ENCODE peak calls at places on chromosomes 16 and 17, in nine cellular contexts. U is HAP-1, O is A549, D is lower leg skin, X is suprapubic skin, K is small intestine, Y is left lung, H is dorsolateral prefrontal cortex, M is uterus. N is an unnamed sample.

GRCh38 chr16:19785512-19786130 is 67.5 kb downstream of the IQCK start:
- DNase-seq in U (peak), O (no peak), D (no peak), X (no peak), K (peak), Y (no peak), H (no peak), M (no peak), N (no peak)

GRCh38 chr16:28537076-28537475 is 1.7 kb downstream of the NUPR1 start:
- DNase-seq in U (no peak), O (no peak), D (peak), X (no peak), K (no peak), Y (no peak), H (no peak), M (no peak), N (no peak)

GRCh38 chr17:40633871-40634270 is 13.7 kb downstream of the SMARCE1 start:
- DNase-seq in U (no peak), O (no peak), D (no peak), X (no peak), K (no peak), Y (no peak), H (no peak), M (no peak), N (no peak)

GRCh38 chr16:1614226-1615102 is 2.3 kb downstream of the CRAMP1 start:
- DNase-seq in U (no peak), O (no peak), D (no peak), X (no peak), K (peak), Y (peak), H (no peak), M (no peak), N (no peak)

GRCh38 chr17:1272701-1273100 is 2.5 kb downstream of the BHLHA9 start:
- DNase-seq in U (no peak), O (no peak), D (no peak), X (no peak), K (no peak), Y (no peak), H (no peak), M (no peak), N (no peak)

GRCh38 chr17:13477180-13477611 is 124.5 kb downstream of the HS3ST3A1 start:
- DNase-seq in U (no peak), O (no peak), D (no peak), X (no peak), K (no peak), Y (no peak), H (no peak), M (no peak), N (no peak)

GRCh38 chr17:1627987-1628855 is at the start of gene SLC43A2:
- DNase-seq in U (peak), O (peak), D (peak), X (peak), K (peak), Y (peak), H (peak), M (peak), N (no peak)

GRCh38 chr16:81831722-81832126 is 52.6 kb downstream of the PLCG2 start:
- DNase-seq in U (no peak), O (no peak), D (no peak), X (no peak), K (peak), Y (peak), H (peak), M (peak), N (no peak)

GRCh38 chr16:85781685-85782370 is 17.5 kb downstream of the EMC8 start:
- DNase-seq in U (no peak), O (no peak), D (no peak), X (no peak), K (peak), Y (no peak), H (peak), M (no peak), N (no peak)

GRCh38 chr17:77666480-77666879 is 292.0 kb upstream of the TNRC6C start:
- DNase-seq in U (no peak), O (no peak), D (no peak), X (peak), K (no peak), Y (no peak), H (no peak), M (no peak), N (no peak)

GRCh38 chr16:75176926-75177325 is 28.6 kb downstream of the ZFP1 start:
- DNase-seq in U (no peak), O (no peak), D (no peak), X (no peak), K (no peak), Y (no peak), H (no peak), M (no peak), N (no peak)

GRCh38 chr17:12709063-12709462 is 43.4 kb downstream of the MYOCD start:
- DNase-seq in U (no peak), O (no peak), D (no peak), X (no peak), K (no peak), Y (no peak), H (no peak), M (no peak), N (no peak)

GRCh38 chr17:38428150-38428642 is at the start of gene ARHGAP23:
- DNase-seq in U (no peak), O (peak), D (no peak), X (no peak), K (peak), Y (peak), H (peak), M (peak), N (no peak)

GRCh38 chr16:66220766-66221165 is 145.7 kb upstream of the CDH5 start:
- DNase-seq in U (no peak), O (no peak), D (peak), X (no peak), K (no peak), Y (no peak), H (no peak), M (no peak), N (no peak)

GRCh38 chr16:55495616-55496289 is 13.1 kb upstream of the LPCAT2 start:
- DNase-seq in U (no peak), O (no peak), D (peak), X (peak), K (no peak), Y (no peak), H (no peak), M (peak), N (no peak)

GRCh38 chr16:74611721-74612120 is 4.8 kb upstream of the GLG1 start:
- DNase-seq in U (no peak), O (no peak), D (no peak), X (no peak), K (no peak), Y (no peak), H (no peak), M (no peak), N (no peak)

GRCh38 chr17:2982854-2983636 is 80.4 kb downstream of the OR1D5 start:
- DNase-seq in U (no peak), O (peak), D (peak), X (peak), K (no peak), Y (peak), H (peak), M (peak), N (peak)

GRCh38 chr16:14529010-14529669 is 100.9 kb downstream of the PARN start:
- DNase-seq in U (peak), O (peak), D (peak), X (peak), K (peak), Y (no peak), H (peak), M (peak), N (peak)

GRCh38 chr16:81140930-81141780 is 45.0 kb upstream of the GCSH start:
- DNase-seq in U (no peak), O (peak), D (no peak), X (no peak), K (no peak), Y (no peak), H (no peak), M (no peak), N (no peak)

GRCh38 chr16:79372504-79373184 is 227.9 kb downstream of the MAF start:
- DNase-seq in U (no peak), O (peak), D (no peak), X (no peak), K (no peak), Y (no peak), H (no peak), M (peak), N (peak)

GRCh38 chr16:57373117-57373947 is 1.0 kb downstream of the CX3CL1 start:
- DNase-seq in U (no peak), O (no peak), D (no peak), X (no peak), K (no peak), Y (no peak), H (no peak), M (no peak), N (no peak)
- H3K4me3 ChIP-seq in U (no peak), O (no peak), D (peak), X (peak), K (no peak), Y (peak), H (peak), M (peak), N (peak)

DNA sequence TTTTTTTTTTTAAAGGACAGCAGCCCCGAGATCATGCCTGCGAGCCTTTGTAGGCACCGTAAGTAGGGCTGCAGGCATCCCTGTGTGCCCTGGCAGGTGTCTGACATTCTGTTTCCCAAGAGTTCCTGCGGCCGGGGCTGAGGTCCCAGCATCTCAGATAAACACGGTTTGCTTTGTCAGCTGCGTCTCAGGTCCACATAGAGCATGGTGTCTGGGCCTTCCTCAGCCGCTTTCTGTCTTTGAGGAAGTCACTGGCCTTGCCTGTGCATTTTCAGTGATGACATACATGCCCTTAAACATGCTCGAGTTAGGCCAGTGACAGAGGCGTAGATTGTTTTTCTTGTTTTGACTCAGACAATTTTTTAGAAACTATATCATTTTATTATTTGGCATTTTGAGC is 105.7 kb downstream of the SNX29 start:
- DNase-seq in U (no peak), O (no peak), D (peak), X (no peak), K (no peak), Y (peak), H (peak), M (no peak), N (no peak)
- H3K4me3 ChIP-seq in U (no peak), O (no peak), D (no peak), X (no peak), K (no peak), Y (no peak), H (no peak), M (no peak), N (no peak)

GRCh38 chr16:77143364-77143763 is 47.6 kb upstream of the MON1B start:
- DNase-seq in U (no peak), O (no peak), D (no peak), X (no peak), K (no peak), Y (no peak), H (no peak), M (no peak), N (no peak)

GRCh38 chr16:77148121-77148520 is 42.9 kb upstream of the MON1B start:
- DNase-seq in U (no peak), O (no peak), D (no peak), X (no peak), K (no peak), Y (no peak), H (no peak), M (no peak), N (no peak)
- H3K4me3 ChIP-seq in U (no peak), O (no peak), D (no peak), X (no peak), K (no peak), Y (no peak), H (no peak), M (no peak), N (no peak)

DNA sequence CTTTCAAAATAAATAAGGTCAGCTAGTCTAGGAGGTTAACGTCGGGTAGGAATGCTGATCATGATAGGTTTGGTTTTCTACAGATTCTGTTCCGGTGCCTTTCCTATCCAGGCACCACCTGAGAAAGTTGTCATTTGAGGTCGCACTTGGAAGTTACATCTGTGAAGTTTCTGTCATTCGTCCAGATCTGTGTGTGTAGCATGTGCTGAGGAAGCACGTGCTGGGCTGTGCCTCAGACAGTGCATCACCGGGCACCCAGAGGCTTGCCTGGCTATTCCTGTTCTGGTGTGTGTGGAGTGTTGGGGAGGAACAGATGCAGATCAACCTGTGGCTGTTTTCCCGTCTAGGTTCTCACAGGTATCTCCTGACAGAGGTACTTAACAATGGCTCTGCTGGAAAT is 42.6 kb downstream of the DNAJA2 start:
- DNase-seq in U (no peak), O (no peak), D (no peak), X (no peak), K (no peak), Y (no peak), H (no peak), M (no peak), N (no peak)
- H3K4me3 ChIP-seq in U (no peak), O (no peak), D (no peak), X (no peak), K (no peak), Y (no peak), H (no peak), M (no peak), N (no peak)

GRCh38 chr17:7479139-7479388 is 367 bp downstream of the ZBTB4 start:
- DNase-seq in U (no peak), O (no peak), D (no peak), X (no peak), K (no peak), Y (no peak), H (no peak), M (no peak), N (no peak)
- H3K4me3 ChIP-seq in U (peak), O (peak), D (peak), X (peak), K (peak), Y (peak), H (peak), M (peak), N (peak)

DNA sequence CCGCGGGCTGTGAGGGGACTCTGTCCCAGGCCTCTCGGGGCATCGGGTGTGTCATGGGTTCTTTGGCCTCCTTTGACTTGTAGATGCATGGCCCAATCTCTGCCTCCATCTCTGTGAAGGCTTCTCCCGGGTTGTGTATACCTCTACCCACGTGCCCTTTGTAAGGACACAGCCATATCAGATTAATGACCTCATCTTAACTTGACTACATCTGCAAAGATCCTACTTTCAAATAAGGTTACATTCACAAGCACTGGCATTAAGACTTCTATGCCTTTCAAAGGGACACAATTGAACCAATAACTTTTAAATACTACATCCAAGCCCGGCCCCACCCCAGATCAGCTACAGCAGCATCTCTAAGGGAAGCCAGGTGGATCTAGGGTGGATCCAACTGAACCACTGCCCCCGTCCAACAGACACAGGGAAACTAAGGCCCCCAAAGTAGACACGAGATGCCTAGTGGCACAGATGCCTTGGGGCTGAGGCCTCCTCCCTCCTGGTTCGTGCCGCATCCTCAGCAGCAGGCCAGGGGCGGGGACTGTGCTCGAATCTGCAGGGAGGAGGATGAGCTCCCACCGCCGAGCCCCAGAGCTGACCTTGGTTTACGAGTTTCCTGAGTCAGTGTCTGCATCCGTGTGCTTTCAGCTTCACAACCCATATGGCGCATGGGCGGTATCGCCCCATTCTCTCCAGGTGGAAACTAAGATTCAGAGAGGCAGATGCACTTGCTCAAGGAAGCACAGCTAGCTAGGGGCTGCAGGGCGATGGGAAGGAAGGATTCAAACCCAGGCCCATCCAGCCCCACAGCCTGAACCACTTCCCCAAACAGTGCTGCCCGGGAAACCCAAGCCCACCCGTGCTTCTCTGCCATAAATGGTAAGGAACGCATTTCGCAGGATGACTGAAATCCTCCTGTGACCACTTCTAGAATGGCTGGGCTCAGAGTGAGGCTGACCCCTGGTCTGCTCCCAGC is 353.3 kb downstream of the C16orf95 start:
- DNase-seq in U (no peak), O (no peak), D (no peak), X (no peak), K (no peak), Y (no peak), H (no peak), M (no peak), N (no peak)
- H3K4me3 ChIP-seq in U (no peak), O (no peak), D (no peak), X (no peak), K (no peak), Y (no peak), H (no peak), M (no peak), N (no peak)

GRCh38 chr17:31308372-31308905 is 5.4 kb downstream of the EVI2B start:
- DNase-seq in U (no peak), O (no peak), D (no peak), X (no peak), K (no peak), Y (no peak), H (no peak), M (no peak), N (no peak)
- H3K4me3 ChIP-seq in U (no peak), O (no peak), D (no peak), X (no peak), K (no peak), Y (peak), H (no peak), M (no peak), N (no peak)

GRCh38 chr16:84755004-84755672 is 55.3 kb downstream of the USP10 start:
- DNase-seq in U (no peak), O (no peak), D (no peak), X (no peak), K (no peak), Y (no peak), H (no peak), M (no peak), N (no peak)
- H3K4me3 ChIP-seq in U (no peak), O (no peak), D (no peak), X (peak), K (no peak), Y (no peak), H (no peak), M (no peak), N (no peak)